ENCODE peak calls at places on chromosome 19, in ten cellular contexts. One of them, this sample, is unnamed.
A peak's percentile ranks its signal among the peaks of the same experiment; 100 is the strongest.

GRCh38 chr19:482186-483041 is 13.9 kb upstream of the MADCAM1 start:
- DNase-seq in endodermal cell: peak; percentile 77
- DNase-seq in OCI-LY7: no peak
- DNase-seq in foreskin fibroblast: no peak
- DNase-seq in CD8-positive, alpha-beta T cell: no peak
- DNase-seq in RWPE2: no peak
- DNase-seq in thoracic aorta: no peak
- DNase-seq in AG04450: no peak
- DNase-seq in mucosa of descending colon: no peak
- DNase-seq in ascending aorta: no peak
- DNase-seq in this sample: no peak

GRCh38 chr19:50639121-50640112 is at the start of gene SYT3:
- DNase-seq in endodermal cell: peak; percentile 88
- DNase-seq in OCI-LY7: no peak
- DNase-seq in foreskin fibroblast: peak; percentile 24
- DNase-seq in CD8-positive, alpha-beta T cell: peak; percentile 39
- DNase-seq in RWPE2: no peak
- DNase-seq in thoracic aorta: no peak
- DNase-seq in AG04450: no peak
- DNase-seq in mucosa of descending colon: peak; percentile 17
- DNase-seq in ascending aorta: no peak
- DNase-seq in this sample: no peak

GRCh38 chr19:14318873-14319272 is 62.4 kb upstream of the ADGRE5 start:
- DNase-seq in endodermal cell: peak; percentile 81
- DNase-seq in OCI-LY7: no peak
- DNase-seq in foreskin fibroblast: no peak
- DNase-seq in CD8-positive, alpha-beta T cell: no peak
- DNase-seq in RWPE2: no peak
- DNase-seq in thoracic aorta: no peak
- DNase-seq in AG04450: no peak
- DNase-seq in mucosa of descending colon: peak; percentile 24
- DNase-seq in ascending aorta: no peak
- DNase-seq in this sample: no peak

GRCh38 chr19:35349614-35350521 is 2.2 kb downstream of the FFAR1 start:
- DNase-seq in endodermal cell: peak; percentile 33
- DNase-seq in OCI-LY7: peak; percentile 48
- DNase-seq in foreskin fibroblast: no peak
- DNase-seq in CD8-positive, alpha-beta T cell: no peak
- DNase-seq in RWPE2: no peak
- DNase-seq in thoracic aorta: no peak
- DNase-seq in AG04450: no peak
- DNase-seq in mucosa of descending colon: no peak
- DNase-seq in ascending aorta: peak; percentile 56
- DNase-seq in this sample: no peak

GRCh38 chr19:15595069-15595468 is 19.9 kb upstream of the CYP4F8 start:
- DNase-seq in endodermal cell: no peak
- DNase-seq in OCI-LY7: no peak
- DNase-seq in foreskin fibroblast: no peak
- DNase-seq in CD8-positive, alpha-beta T cell: no peak
- DNase-seq in RWPE2: no peak
- DNase-seq in thoracic aorta: no peak
- DNase-seq in AG04450: no peak
- DNase-seq in mucosa of descending colon: no peak
- DNase-seq in ascending aorta: no peak
- DNase-seq in this sample: no peak

GRCh38 chr19:16013181-16013850 is 63.0 kb upstream of the TPM4 start:
- DNase-seq in endodermal cell: no peak
- DNase-seq in OCI-LY7: no peak
- DNase-seq in foreskin fibroblast: no peak
- DNase-seq in CD8-positive, alpha-beta T cell: no peak
- DNase-seq in RWPE2: no peak
- DNase-seq in thoracic aorta: no peak
- DNase-seq in AG04450: no peak
- DNase-seq in mucosa of descending colon: no peak
- DNase-seq in ascending aorta: no peak
- DNase-seq in this sample: no peak

GRCh38 chr19:2236285-2237050 is at the start of the genes PLEKHJ1 and SF3A2:
- DNase-seq in endodermal cell: peak; percentile 99
- DNase-seq in OCI-LY7: peak; percentile 99
- DNase-seq in foreskin fibroblast: peak; percentile 97
- DNase-seq in CD8-positive, alpha-beta T cell: peak; percentile 97
- DNase-seq in RWPE2: peak; percentile 94
- DNase-seq in thoracic aorta: peak; percentile 85
- DNase-seq in AG04450: peak; percentile 94
- DNase-seq in mucosa of descending colon: peak; percentile 93
- DNase-seq in ascending aorta: peak; percentile 98
- DNase-seq in this sample: peak; percentile 91

GRCh38 chr19:7635670-7636069 is 1.2 kb upstream of the STXBP2 start:
- DNase-seq in endodermal cell: no peak
- DNase-seq in OCI-LY7: no peak
- DNase-seq in foreskin fibroblast: no peak
- DNase-seq in CD8-positive, alpha-beta T cell: no peak
- DNase-seq in RWPE2: no peak
- DNase-seq in thoracic aorta: no peak
- DNase-seq in AG04450: no peak
- DNase-seq in mucosa of descending colon: no peak
- DNase-seq in ascending aorta: no peak
- DNase-seq in this sample: no peak

GRCh38 chr19:49331616-49332055 is 3.6 kb upstream of the CD37 start:
- DNase-seq in endodermal cell: peak; percentile 82
- DNase-seq in OCI-LY7: peak; percentile 91
- DNase-seq in foreskin fibroblast: peak; percentile 40
- DNase-seq in CD8-positive, alpha-beta T cell: peak; percentile 49
- DNase-seq in RWPE2: no peak
- DNase-seq in thoracic aorta: no peak
- DNase-seq in AG04450: no peak
- DNase-seq in mucosa of descending colon: peak; percentile 44
- DNase-seq in ascending aorta: peak; percentile 62
- DNase-seq in this sample: peak; percentile 76

GRCh38 chr19:46131485-46132143 is 7.1 kb upstream of the IGFL3 start:
- DNase-seq in endodermal cell: peak; percentile 60
- DNase-seq in OCI-LY7: no peak
- DNase-seq in foreskin fibroblast: no peak
- DNase-seq in CD8-positive, alpha-beta T cell: no peak
- DNase-seq in RWPE2: no peak
- DNase-seq in thoracic aorta: no peak
- DNase-seq in AG04450: no peak
- DNase-seq in mucosa of descending colon: no peak
- DNase-seq in ascending aorta: no peak
- DNase-seq in this sample: no peak

GRCh38 chr19:46133777-46134231 is 9.3 kb upstream of the IGFL3 start:
- DNase-seq in endodermal cell: peak; percentile 64
- DNase-seq in OCI-LY7: no peak
- DNase-seq in foreskin fibroblast: no peak
- DNase-seq in CD8-positive, alpha-beta T cell: no peak
- DNase-seq in RWPE2: no peak
- DNase-seq in thoracic aorta: no peak
- DNase-seq in AG04450: no peak
- DNase-seq in mucosa of descending colon: no peak
- DNase-seq in ascending aorta: no peak
- DNase-seq in this sample: no peak

GRCh38 chr19:46132508-46133100 is 8.1 kb upstream of the IGFL3 start:
- DNase-seq in endodermal cell: no peak
- DNase-seq in OCI-LY7: no peak
- DNase-seq in foreskin fibroblast: no peak
- DNase-seq in CD8-positive, alpha-beta T cell: no peak
- DNase-seq in RWPE2: no peak
- DNase-seq in thoracic aorta: no peak
- DNase-seq in AG04450: no peak
- DNase-seq in mucosa of descending colon: no peak
- DNase-seq in ascending aorta: no peak
- DNase-seq in this sample: no peak

GRCh38 chr19:46134527-46134926 is 10.0 kb upstream of the IGFL3 start:
- DNase-seq in endodermal cell: no peak
- DNase-seq in OCI-LY7: no peak
- DNase-seq in foreskin fibroblast: peak; percentile 24
- DNase-seq in CD8-positive, alpha-beta T cell: no peak
- DNase-seq in RWPE2: no peak
- DNase-seq in thoracic aorta: no peak
- DNase-seq in AG04450: peak; percentile 21
- DNase-seq in mucosa of descending colon: no peak
- DNase-seq in ascending aorta: no peak
- DNase-seq in this sample: no peak

GRCh38 chr19:46133101-46133627 is 8.7 kb upstream of the IGFL3 start:
- DNase-seq in endodermal cell: peak; percentile 89
- DNase-seq in OCI-LY7: no peak
- DNase-seq in foreskin fibroblast: peak; percentile 80
- DNase-seq in CD8-positive, alpha-beta T cell: no peak
- DNase-seq in RWPE2: peak; percentile 83
- DNase-seq in thoracic aorta: no peak
- DNase-seq in AG04450: peak; percentile 96
- DNase-seq in mucosa of descending colon: peak; percentile 11
- DNase-seq in ascending aorta: no peak
- DNase-seq in this sample: no peak
- H3K4me3 ChIP-seq in endodermal cell: peak overlapping the region; percentile 72
- H3K4me3 ChIP-seq in OCI-LY7: no peak overlapping the region
- H3K4me3 ChIP-seq in foreskin fibroblast: no peak overlapping the region
- H3K4me3 ChIP-seq in CD8-positive, alpha-beta T cell: no peak overlapping the region
- H3K4me3 ChIP-seq in RWPE2: no peak overlapping the region
- H3K4me3 ChIP-seq in thoracic aorta: peak overlapping the region; percentile 26
- H3K4me3 ChIP-seq in AG04450: peak overlapping the region; percentile 52
- H3K4me3 ChIP-seq in mucosa of descending colon: no peak overlapping the region
- H3K4me3 ChIP-seq in ascending aorta: no peak overlapping the region
- H3K4me3 ChIP-seq in this sample: no peak overlapping the region

DNA sequence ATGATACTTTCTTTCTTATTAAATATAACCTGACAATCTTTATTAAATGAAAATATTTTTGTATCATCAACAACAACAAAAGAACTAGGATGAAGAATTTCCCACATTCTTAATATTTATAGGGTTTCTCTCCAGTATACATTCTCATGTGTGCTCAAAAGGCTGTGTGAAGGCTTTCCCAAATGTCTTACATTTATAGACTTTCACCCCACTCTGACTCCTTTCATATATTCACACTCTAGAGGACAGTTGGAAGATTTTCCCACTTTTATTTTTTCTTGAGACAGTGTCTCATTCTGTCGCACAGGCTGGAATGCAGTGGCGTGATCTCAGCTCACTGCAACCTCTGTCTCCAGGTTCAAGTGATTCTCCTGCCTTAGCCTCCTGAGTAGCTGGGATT is 22.4 kb downstream of the ZNF14 start:
- DNase-seq in endodermal cell: no peak
- DNase-seq in OCI-LY7: no peak
- DNase-seq in foreskin fibroblast: no peak
- DNase-seq in CD8-positive, alpha-beta T cell: no peak
- DNase-seq in RWPE2: no peak
- DNase-seq in thoracic aorta: no peak
- DNase-seq in AG04450: no peak
- DNase-seq in mucosa of descending colon: no peak
- DNase-seq in ascending aorta: no peak
- DNase-seq in this sample: no peak
- TF ChIP-seq CTCF in endodermal cell: no peak
- TF ChIP-seq CTCF in OCI-LY7: no peak
- TF ChIP-seq CTCF in foreskin fibroblast: no peak
- TF ChIP-seq CTCF in CD8-positive, alpha-beta T cell: no peak
- TF ChIP-seq CTCF in RWPE2: no peak
- TF ChIP-seq CTCF in thoracic aorta: no peak
- TF ChIP-seq CTCF in AG04450: no peak
- TF ChIP-seq CTCF in mucosa of descending colon: no peak
- TF ChIP-seq CTCF in ascending aorta: no peak
- TF ChIP-seq CTCF in this sample: no peak

GRCh38 chr19:42303101-42303464 is 659 bp upstream of the PAFAH1B3 start:
- DNase-seq in endodermal cell: no peak
- DNase-seq in OCI-LY7: no peak
- DNase-seq in foreskin fibroblast: no peak
- DNase-seq in CD8-positive, alpha-beta T cell: no peak
- DNase-seq in RWPE2: no peak
- DNase-seq in thoracic aorta: no peak
- DNase-seq in AG04450: no peak
- DNase-seq in mucosa of descending colon: no peak
- DNase-seq in ascending aorta: no peak
- DNase-seq in this sample: no peak
- H3K4me3 ChIP-seq in endodermal cell: peak overlapping the region; percentile 93
- H3K4me3 ChIP-seq in OCI-LY7: peak overlapping the region; percentile 88
- H3K4me3 ChIP-seq in foreskin fibroblast: peak overlapping the region; percentile 79
- H3K4me3 ChIP-seq in CD8-positive, alpha-beta T cell: peak overlapping the region; percentile 89
- H3K4me3 ChIP-seq in RWPE2: peak overlapping the region; percentile 54
- H3K4me3 ChIP-seq in thoracic aorta: peak overlapping the region; percentile 76
- H3K4me3 ChIP-seq in AG04450: peak overlapping the region; percentile 81
- H3K4me3 ChIP-seq in mucosa of descending colon: no peak overlapping the region
- H3K4me3 ChIP-seq in ascending aorta: no peak overlapping the region
- H3K4me3 ChIP-seq in this sample: peak overlapping the region; percentile 38

DNA sequence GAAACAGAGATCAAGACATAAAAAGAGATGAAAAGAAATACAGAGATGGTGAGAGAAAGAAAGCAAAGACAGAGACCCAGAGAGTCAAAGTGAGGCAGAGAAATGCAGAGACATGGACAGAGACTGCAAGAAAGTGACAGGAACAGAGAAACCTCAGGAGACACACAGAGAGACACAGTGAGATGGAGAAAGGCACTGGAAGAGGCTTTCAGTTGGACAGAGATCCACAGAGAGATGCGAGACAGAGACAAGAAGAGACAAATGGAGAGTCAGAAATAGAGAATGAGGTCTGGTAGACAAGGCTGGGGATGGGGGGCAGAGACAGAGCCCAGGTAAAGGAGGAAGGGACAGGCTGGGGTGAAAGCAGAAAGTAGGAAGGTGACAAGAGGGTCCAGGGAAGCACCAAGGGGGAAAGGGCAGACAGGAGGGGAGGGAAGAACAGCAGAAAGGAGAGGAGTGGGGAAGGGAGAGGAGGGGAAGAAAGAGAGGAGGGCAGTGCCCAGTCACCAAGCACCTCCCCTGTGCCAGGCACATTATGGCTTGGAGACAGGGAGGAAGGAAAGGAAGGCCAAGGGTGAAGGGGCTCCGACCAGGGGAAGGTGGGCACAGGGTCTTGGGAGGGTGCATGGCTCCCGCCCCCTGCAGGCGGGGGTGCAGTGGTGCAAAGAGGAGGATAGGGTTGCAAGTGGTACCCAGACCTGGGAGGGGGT is 38.5 kb downstream of the DEDD2 start:
- DNase-seq in endodermal cell: peak; percentile 83
- DNase-seq in OCI-LY7: peak; percentile 56
- DNase-seq in foreskin fibroblast: no peak
- DNase-seq in CD8-positive, alpha-beta T cell: no peak
- DNase-seq in RWPE2: no peak
- DNase-seq in thoracic aorta: no peak
- DNase-seq in AG04450: no peak
- DNase-seq in mucosa of descending colon: no peak
- DNase-seq in ascending aorta: no peak
- DNase-seq in this sample: no peak
- TF ChIP-seq CTCF in endodermal cell: peak; percentile 76
- TF ChIP-seq CTCF in OCI-LY7: peak; percentile 76
- TF ChIP-seq CTCF in foreskin fibroblast: peak; percentile 27
- TF ChIP-seq CTCF in CD8-positive, alpha-beta T cell: peak; percentile 25
- TF ChIP-seq CTCF in RWPE2: no peak
- TF ChIP-seq CTCF in thoracic aorta: no peak
- TF ChIP-seq CTCF in AG04450: peak; percentile 44
- TF ChIP-seq CTCF in mucosa of descending colon: no peak
- TF ChIP-seq CTCF in ascending aorta: no peak
- TF ChIP-seq CTCF in this sample: peak; percentile 63

This sample was measured in GM12864.